ENCODE peak calls at places on chromosome 11, in five cellular contexts. T, I, S, J and D are unnamed samples.

GRCh38 chr11:132007184-132007583 is 636.8 kb downstream of the NTM start:
- DNase-seq in S (no peak), J (no peak), T (no peak), I (no peak), D (no peak)

GRCh38 chr11:80365315-80365714 is 924.5 kb upstream of the TENM4 start:
- DNase-seq in J (no peak), I (no peak), S (no peak), T (no peak), D (no peak)

GRCh38 chr11:8838248-8838647 is 72.7 kb upstream of the AKIP1 start:
- DNase-seq in S (peak), I (no peak), T (no peak), J (peak), D (peak)

GRCh38 chr11:66203847-66204246 is 64.6 kb upstream of the RAB1B start:
- DNase-seq in T (no peak), I (no peak), S (no peak), J (no peak), D (no peak)

GRCh38 chr11:40713083-40713482 is 746.4 kb downstream of the LRRC4C start:
- DNase-seq in J (no peak), S (no peak), T (no peak), I (no peak), D (no peak)

GRCh38 chr11:75445315-75445953 is 12.4 kb upstream of the KLHL35 start:
- DNase-seq in I (no peak), J (peak), S (peak), T (peak), D (peak)

GRCh38 chr11:34988294-34989255 is 72.2 kb downstream of the PDHX start:
- DNase-seq in I (no peak), T (no peak), J (peak), S (peak), D (peak)

GRCh38 chr11:13962562-13963168 is at the start of gene SPON1:
- DNase-seq in T (peak), J (peak), I (no peak), S (peak), D (peak)

GRCh38 chr11:118956847-118957469 is 860 bp downstream of the UPK2 start:
- DNase-seq in J (no peak), T (no peak), S (no peak), I (no peak), D (no peak)
- TF ChIP-seq CTCF in J (no peak), T (no peak), S (no peak), I (no peak), D (no peak)

DNA sequence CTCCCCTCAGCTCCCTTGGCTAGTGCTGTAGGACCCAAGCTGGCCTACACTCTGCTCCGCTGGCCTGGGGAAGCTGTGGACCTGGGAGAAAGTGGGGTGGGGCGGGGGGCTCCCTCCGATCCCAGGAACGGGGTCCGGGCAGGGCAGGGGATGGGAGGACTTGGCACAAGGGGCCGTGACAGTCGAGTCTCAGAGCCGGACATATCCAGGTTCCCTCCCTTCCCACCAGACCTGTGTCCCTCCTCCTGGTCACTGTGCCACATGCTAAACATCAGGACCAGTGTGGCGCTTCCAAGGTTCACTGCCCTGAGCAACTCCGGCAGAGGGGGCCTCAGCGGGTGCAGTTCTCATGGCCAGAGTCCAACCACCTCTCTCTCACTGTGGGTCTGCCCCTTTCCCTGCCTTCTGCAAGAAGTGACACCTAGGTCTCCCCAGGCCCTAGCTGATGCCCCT is 2.0 kb downstream of the DUSP8 start:
- DNase-seq in I (no peak), T (no peak), J (no peak), S (no peak), D (no peak)
- H3K4me3 ChIP-seq in I (peak), T (no peak), J (no peak), S (no peak), D (no peak)

DNA sequence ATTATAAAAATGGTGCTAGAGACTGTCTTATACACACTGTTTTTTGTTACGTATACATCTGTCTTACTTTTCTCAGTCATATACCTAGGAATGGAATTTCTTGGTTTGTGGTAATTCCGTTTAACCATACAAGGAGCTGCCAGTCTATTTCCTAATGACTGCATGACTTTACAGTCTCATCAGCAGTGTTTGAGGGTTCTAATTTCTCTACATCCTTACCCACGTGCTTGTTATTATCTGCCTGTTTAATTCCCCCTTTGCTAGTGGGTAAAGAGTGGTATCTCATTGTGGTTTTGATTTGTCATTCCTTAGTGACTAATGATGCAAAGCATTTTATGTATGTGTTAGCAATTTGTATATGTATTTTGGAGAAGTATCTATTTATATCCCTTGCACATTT is 1008.0 kb downstream of the FAM181B start:
- DNase-seq in T (no peak), S (peak), J (no peak), I (no peak), D (peak)
- TF ChIP-seq CTCF in T (no peak), S (no peak), J (no peak), I (no peak), D (no peak)

DNA sequence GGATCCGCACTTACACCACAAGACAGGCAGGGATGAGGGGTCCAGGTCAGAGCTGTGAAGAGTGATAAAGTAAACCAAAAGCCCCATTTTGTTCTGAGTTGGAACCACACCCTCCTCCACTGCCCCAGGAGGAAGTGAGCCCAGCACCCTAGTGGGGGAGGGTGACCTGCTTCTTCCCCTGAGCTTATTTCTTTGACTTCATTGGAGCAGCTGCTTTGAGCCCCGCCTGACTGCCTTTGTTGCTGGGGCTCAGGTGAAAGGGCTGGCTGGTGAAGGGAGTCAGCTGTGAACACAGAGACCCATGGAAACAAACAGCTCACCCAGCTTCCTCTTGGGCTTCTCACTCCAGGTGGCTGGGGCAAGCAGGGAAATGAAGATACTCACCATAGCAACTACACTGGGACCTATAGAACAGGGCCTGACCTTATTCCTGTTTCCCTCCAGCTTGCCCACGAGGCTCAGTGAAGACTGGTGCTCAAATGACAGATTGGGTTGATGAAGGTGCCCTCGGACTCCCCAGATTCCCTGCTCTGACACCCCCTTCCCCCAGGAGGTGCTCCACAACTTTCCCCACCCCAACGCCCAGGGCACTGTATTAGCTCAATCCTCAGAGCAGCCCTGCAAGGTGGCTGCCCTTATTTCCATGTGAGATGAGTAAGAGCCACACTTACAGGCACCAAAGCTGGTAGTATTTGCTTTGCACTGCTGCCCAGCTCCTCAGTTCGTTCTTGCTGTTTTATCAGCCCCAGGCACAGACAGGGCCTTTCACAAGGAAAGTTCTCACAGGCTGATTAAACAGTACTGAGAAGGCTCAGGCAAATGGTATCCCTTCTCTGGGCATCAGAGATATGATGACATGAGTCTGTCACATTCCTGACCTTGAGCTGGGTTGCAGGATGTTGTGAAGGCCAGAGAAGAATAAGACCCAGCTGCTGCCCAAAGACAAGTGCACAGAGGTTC is 2.4 kb downstream of the UCP2 start:
- DNase-seq in S (no peak), J (no peak), I (no peak), T (peak), D (no peak)
- H3K4me3 ChIP-seq in S (no peak), J (no peak), I (no peak), T (peak), D (no peak)

GRCh38 chr11:45676522-45677095 is 11.2 kb upstream of the CHST1 start:
- DNase-seq in T (no peak), J (no peak), S (no peak), I (no peak), D (no peak)

GRCh38 chr11:45672593-45672992 is 7.2 kb upstream of the CHST1 start:
- DNase-seq in S (no peak), T (no peak), J (no peak), I (no peak), D (no peak)

GRCh38 chr11:45675646-45676045 is 10.2 kb upstream of the CHST1 start:
- DNase-seq in I (no peak), S (no peak), T (no peak), J (no peak), D (no peak)

GRCh38 chr11:45673441-45673840 is 8.0 kb upstream of the CHST1 start:
- DNase-seq in I (no peak), T (no peak), J (no peak), S (no peak), D (no peak)

DNA sequence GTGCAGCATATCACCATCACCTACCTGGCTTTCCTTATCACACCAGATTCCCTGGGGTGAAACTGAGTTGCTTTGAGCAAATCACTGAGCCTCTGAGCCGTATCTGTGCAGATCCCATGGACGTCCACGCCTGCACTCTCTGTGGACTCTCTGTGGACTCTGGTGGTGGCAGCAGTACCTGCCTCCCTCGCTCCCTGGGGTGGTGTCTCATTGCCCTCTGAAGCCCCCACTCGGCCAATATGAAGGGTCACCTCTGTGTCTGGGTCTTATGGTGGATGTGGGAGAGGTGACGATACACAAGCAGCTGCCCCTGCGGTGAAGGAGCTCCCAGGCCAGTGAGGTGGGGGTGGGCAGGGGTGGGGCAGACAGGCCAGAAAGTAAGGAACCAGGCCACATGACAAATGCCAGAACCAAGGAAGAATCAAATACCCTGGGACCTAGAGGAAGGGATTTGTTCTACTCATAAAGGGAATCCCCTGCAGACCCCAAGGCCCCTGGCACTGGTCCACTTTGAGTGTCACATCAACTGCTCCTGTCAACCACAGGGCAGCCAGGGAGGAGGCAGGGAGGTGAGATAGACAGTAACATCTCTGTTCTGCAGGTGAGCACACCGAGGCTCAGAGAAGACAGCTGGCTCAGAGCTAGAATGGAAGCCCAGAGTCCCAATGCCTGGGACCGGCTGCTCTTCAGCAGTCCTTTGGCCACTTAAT is 9.2 kb upstream of the CHST1 start:
- DNase-seq in T (no peak), J (no peak), I (no peak), S (no peak), D (no peak)
- TF ChIP-seq CTCF in T (no peak), J (no peak), I (no peak), S (no peak), D (no peak)

DNA sequence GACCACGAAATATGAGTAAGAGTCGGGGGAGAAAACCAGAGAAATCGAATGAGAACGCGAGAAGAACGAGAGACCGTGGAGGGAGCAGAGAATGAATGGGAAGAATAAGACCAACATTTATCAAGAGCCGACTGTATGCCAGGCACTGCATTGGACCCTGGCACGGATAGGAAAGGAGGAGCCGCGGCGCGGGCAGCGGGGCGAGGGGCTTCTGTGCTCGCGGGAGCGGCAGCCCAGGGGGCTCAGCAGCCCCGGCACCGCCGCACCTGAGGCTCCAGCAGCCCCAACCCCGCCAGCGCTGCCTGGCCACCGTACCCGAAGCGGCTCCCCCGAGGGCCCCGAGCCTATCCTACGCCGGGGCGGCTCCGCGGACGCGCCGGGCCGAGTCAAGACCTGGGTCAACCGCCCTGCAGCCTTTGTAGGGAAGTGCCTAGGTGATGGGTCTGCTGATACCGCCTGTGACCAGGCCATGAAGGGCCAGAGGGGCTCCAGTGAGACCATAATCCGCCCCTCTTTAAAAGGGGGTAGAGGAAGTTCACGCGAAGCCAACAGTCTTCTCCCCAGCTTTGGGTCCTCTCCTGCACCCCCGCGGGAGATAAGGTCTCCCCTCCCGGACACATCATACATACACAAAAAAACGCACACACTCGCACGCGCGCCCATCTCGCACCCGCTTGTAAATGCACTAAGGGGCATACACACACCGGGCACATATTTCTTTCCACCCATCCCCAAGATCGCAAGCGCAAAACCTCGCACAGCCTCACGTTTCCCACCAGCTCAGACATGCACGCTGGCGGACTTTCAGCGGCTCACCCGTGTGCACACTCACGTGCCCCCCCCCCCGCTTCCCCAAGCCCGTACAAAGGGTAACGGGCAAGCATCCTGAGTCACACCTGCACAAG is 964 bp upstream of the RTN4RL2 start:
- DNase-seq in I (no peak), J (no peak), T (no peak), S (no peak), D (no peak)
- H3K4me3 ChIP-seq in I (peak), J (peak), T (peak), S (no peak), D (peak)

GRCh38 chr11:118774032-118774431 is 16.9 kb downstream of the DDX6 start:
- DNase-seq in J (no peak), I (no peak), S (no peak), T (no peak), D (no peak)
- TF ChIP-seq CTCF in J (no peak), I (no peak), S (no peak), T (no peak), D (no peak)

GRCh38 chr11:36361472-36361871 is 65.4 kb downstream of the PRR5L start:
- DNase-seq in I (no peak), T (no peak), J (no peak), S (no peak), D (no peak)

GRCh38 chr11:36360318-36360717 is 64.2 kb downstream of the PRR5L start:
- DNase-seq in S (no peak), I (no peak), J (no peak), T (no peak), D (no peak)

GRCh38 chr11:36361901-36362391 is 65.9 kb downstream of the PRR5L start:
- DNase-seq in S (peak), T (peak), J (peak), I (no peak), D (peak)

GRCh38 chr11:36362902-36363301 is 66.8 kb downstream of the PRR5L start:
- DNase-seq in I (no peak), J (peak), S (peak), T (no peak), D (peak)

GRCh38 chr11:36360833-36361232 is 64.7 kb downstream of the PRR5L start:
- DNase-seq in I (no peak), S (peak), T (no peak), J (peak), D (no peak)
- H3K4me3 ChIP-seq in I (no peak), S (no peak), T (no peak), J (no peak), D (no peak)

GRCh38 chr11:15826008-15826650 is 530.2 kb downstream of the SOX6 start:
- DNase-seq in J (no peak), T (no peak), I (no peak), S (no peak), D (no peak)

GRCh38 chr11:15828241-15828903 is 528.0 kb downstream of the SOX6 start:
- DNase-seq in I (no peak), J (no peak), T (no peak), S (no peak), D (no peak)

GRCh38 chr11:15824060-15824459 is 532.3 kb downstream of the SOX6 start:
- DNase-seq in I (no peak), T (no peak), S (no peak), J (peak), D (no peak)

GRCh38 chr11:15829312-15829711 is 527.0 kb downstream of the SOX6 start:
- DNase-seq in T (no peak), I (no peak), S (no peak), J (no peak), D (no peak)

DNA sequence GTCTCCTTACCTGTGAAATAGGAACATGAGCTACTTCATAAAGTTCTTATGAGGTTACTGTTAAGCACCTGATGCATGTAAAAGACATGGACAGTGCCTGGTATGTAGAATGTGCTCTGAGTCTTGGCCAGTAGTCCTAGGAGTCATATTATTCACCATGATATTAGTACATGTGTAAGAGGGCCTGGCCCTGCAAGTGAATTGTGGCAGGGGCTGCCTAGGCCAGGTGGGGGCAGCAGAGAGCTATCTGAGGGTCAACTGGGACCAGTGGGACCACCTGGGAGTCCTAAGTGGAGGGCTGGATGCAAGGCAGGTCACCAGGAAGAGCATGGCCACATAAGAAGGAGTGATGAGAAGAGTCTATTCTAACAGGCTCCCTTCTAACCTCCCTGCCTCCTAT is 529.5 kb downstream of the SOX6 start:
- DNase-seq in T (no peak), J (no peak), I (no peak), S (no peak), D (peak)
- TF ChIP-seq CTCF in T (peak), J (peak), I (no peak), S (peak), D (peak)